ENCODE peak calls at places on chromosomes 13 and 19, in nine cellular contexts. H is neural crest cell; G is heart left ventricle; B is cardiac muscle cell; U is nephron progenitor cell; L is CD4-positive, alpha-beta T cell; S is upper lobe of left lung; V is H1; C is astrocyte of the spinal cord. D is an unnamed sample.

GRCh38 chr13:33032037-33032625 is 15.9 kb downstream of the KL start:
- DNase-seq in H (no peak), G (no peak), B (peak), U (no peak), L (no peak), S (no peak), V (no peak), C (no peak), D (no peak)

GRCh38 chr13:78102121-78102677 is 183.6 kb upstream of the EDNRB start:
- DNase-seq in H (no peak), G (no peak), B (peak), U (no peak), L (no peak), S (no peak), V (no peak), C (peak), D (peak)

GRCh38 chr13:90049989-90050671 is 1297.4 kb upstream of the MIR17HG start:
- DNase-seq in H (no peak), G (no peak), B (no peak), U (no peak), L (no peak), S (no peak), V (no peak), C (no peak), D (no peak)

GRCh38 chr13:80584785-80585184 is 243.9 kb upstream of the SPRY2 start:
- DNase-seq in H (no peak), G (no peak), B (no peak), U (no peak), L (no peak), S (no peak), V (peak), C (no peak), D (no peak)

GRCh38 chr13:41505209-41505835 is 48.0 kb downstream of the RGCC start:
- DNase-seq in H (no peak), G (no peak), B (peak), U (no peak), L (no peak), S (no peak), V (no peak), C (peak), D (peak)

GRCh38 chr13:50711449-50711848 is 132.0 kb downstream of the DLEU7 start:
- DNase-seq in H (no peak), G (no peak), B (no peak), U (no peak), L (no peak), S (no peak), V (no peak), C (no peak), D (no peak)

GRCh38 chr19:51971624-51972023 is 15.0 kb downstream of the ZNF350 start:
- DNase-seq in H (no peak), G (no peak), B (peak), U (peak), L (no peak), S (no peak), V (no peak), C (peak), D (no peak)

GRCh38 chr13:43686557-43686956 is 100.2 kb downstream of the ENOX1 start:
- DNase-seq in H (no peak), G (no peak), B (peak), U (no peak), L (no peak), S (no peak), V (no peak), C (peak), D (peak)

GRCh38 chr13:23427342-23428182 is 5.9 kb downstream of the SACS start:
- DNase-seq in H (no peak), G (no peak), B (peak), U (no peak), L (no peak), S (no peak), V (no peak), C (peak), D (peak)

GRCh38 chr13:80084086-80084676 is 256.7 kb downstream of the SPRY2 start:
- DNase-seq in H (no peak), G (no peak), B (peak), U (no peak), L (no peak), S (no peak), V (no peak), C (peak), D (peak)

GRCh38 chr19:4556574-4557185 is 2.8 kb downstream of the SEMA6B start:
- DNase-seq in H (peak), G (peak), B (peak), U (peak), L (no peak), S (peak), V (no peak), C (no peak), D (no peak)

GRCh38 chr13:51663980-51664957 is 80.0 kb downstream of the WDFY2 start:
- DNase-seq in H (no peak), G (no peak), B (peak), U (no peak), L (no peak), S (no peak), V (no peak), C (no peak), D (no peak)

GRCh38 chr19:39307233-39307821 is 11.1 kb downstream of the IFNL1 start:
- DNase-seq in H (no peak), G (no peak), B (peak), U (peak), L (no peak), S (peak), V (no peak), C (no peak), D (no peak)

GRCh38 chr19:51347209-51347928 is 5.4 kb upstream of the VSIG10L start:
- DNase-seq in H (no peak), G (no peak), B (no peak), U (no peak), L (no peak), S (no peak), V (no peak), C (no peak), D (no peak)

GRCh38 chr13:27794921-27795717 is 2.8 kb downstream of the GSX1 start:
- DNase-seq in H (no peak), G (no peak), B (no peak), U (no peak), L (no peak), S (peak), V (no peak), C (no peak), D (no peak)

GRCh38 chr13:98234348-98234747 is 57.3 kb upstream of the RNF113B start:
- DNase-seq in H (no peak), G (no peak), B (no peak), U (no peak), L (no peak), S (no peak), V (no peak), C (no peak), D (no peak)

GRCh38 chr19:48907671-48908070 is 7.6 kb downstream of the NUCB1 start:
- DNase-seq in H (no peak), G (no peak), B (no peak), U (no peak), L (no peak), S (peak), V (no peak), C (no peak), D (no peak)

GRCh38 chr19:1627194-1627593 is 21.9 kb upstream of the UQCR11 start:
- DNase-seq in H (no peak), G (no peak), B (no peak), U (no peak), L (no peak), S (no peak), V (no peak), C (no peak), D (no peak)

GRCh38 chr13:94168784-94169512 is 310.5 kb downstream of the DCT start:
- DNase-seq in H (no peak), G (no peak), B (peak), U (no peak), L (no peak), S (no peak), V (no peak), C (peak), D (no peak)

GRCh38 chr13:114152831-114153371 is 20.5 kb upstream of the RASA3 start:
- DNase-seq in H (peak), G (no peak), B (peak), U (no peak), L (no peak), S (no peak), V (no peak), C (no peak), D (peak)

GRCh38 chr13:52737900-52738299 is 1.7 kb downstream of the CNMD start:
- DNase-seq in H (no peak), G (no peak), B (peak), U (no peak), L (no peak), S (no peak), V (no peak), C (no peak), D (no peak)

GRCh38 chr13:42709276-42709675 is 72.1 kb upstream of the FAM216B start:
- DNase-seq in H (no peak), G (no peak), B (no peak), U (no peak), L (no peak), S (no peak), V (no peak), C (no peak), D (no peak)

GRCh38 chr13:85650613-85651012 is 148.6 kb downstream of the SLITRK6 start:
- DNase-seq in H (no peak), G (no peak), B (no peak), U (no peak), L (no peak), S (no peak), V (no peak), C (no peak), D (no peak)

GRCh38 chr13:49524740-49525501 is 29.2 kb downstream of the PHF11 start:
- DNase-seq in H (no peak), G (no peak), B (no peak), U (no peak), L (no peak), S (no peak), V (no peak), C (no peak), D (no peak)

GRCh38 chr13:39326471-39326870 is 276.5 kb downstream of the LHFPL6 start:
- DNase-seq in H (no peak), G (no peak), B (peak), U (no peak), L (no peak), S (no peak), V (no peak), C (no peak), D (peak)

GRCh38 chr19:5993516-5994406 is 15.8 kb upstream of the RANBP3 start:
- DNase-seq in H (no peak), G (peak), B (peak), U (no peak), L (no peak), S (peak), V (no peak), C (no peak), D (no peak)

GRCh38 chr19:49362926-49363264 is 679 bp upstream of the TEAD2 start:
- DNase-seq in H (no peak), G (no peak), B (peak), U (peak), L (no peak), S (no peak), V (no peak), C (no peak), D (no peak)

GRCh38 chr13:27011661-27012060 is 159.9 kb downstream of the USP12 start:
- DNase-seq in H (no peak), G (no peak), B (no peak), U (no peak), L (no peak), S (no peak), V (no peak), C (no peak), D (no peak)

GRCh38 chr13:71879129-71879535 is 12.1 kb upstream of the DACH1 start:
- DNase-seq in H (no peak), G (no peak), B (peak), U (peak), L (no peak), S (no peak), V (no peak), C (peak), D (no peak)

GRCh38 chr13:113656015-113656588 is 1.9 kb downstream of the ATP4B start:
- DNase-seq in H (no peak), G (no peak), B (no peak), U (no peak), L (no peak), S (peak), V (no peak), C (no peak), D (no peak)

GRCh38 chr13:33276581-33276980 is 9.0 kb downstream of the STARD13 start:
- DNase-seq in H (no peak), G (no peak), B (peak), U (no peak), L (no peak), S (no peak), V (no peak), C (peak), D (no peak)

GRCh38 chr13:72842991-72843390 is 61.1 kb downstream of the PIBF1 start:
- DNase-seq in H (no peak), G (no peak), B (no peak), U (no peak), L (no peak), S (no peak), V (no peak), C (no peak), D (no peak)

GRCh38 chr13:38308736-38309135 is 40.9 kb upstream of the UFM1 start:
- DNase-seq in H (no peak), G (no peak), B (peak), U (no peak), L (no peak), S (no peak), V (no peak), C (peak), D (peak)

GRCh38 chr19:30096596-30097370 is 154.7 kb downstream of the URI1 start:
- DNase-seq in H (no peak), G (peak), B (no peak), U (no peak), L (no peak), S (peak), V (no peak), C (no peak), D (no peak)

GRCh38 chr13:45398862-45399261 is 19.3 kb downstream of the SLC25A30 start:
- DNase-seq in H (no peak), G (no peak), B (no peak), U (no peak), L (peak), S (no peak), V (no peak), C (no peak), D (no peak)

GRCh38 chr13:76019421-76020044 is 383.4 kb downstream of the LMO7 start:
- DNase-seq in H (peak), G (peak), B (no peak), U (peak), L (no peak), S (peak), V (peak), C (peak), D (no peak)

GRCh38 chr13:76020421-76020955 is 384.4 kb downstream of the LMO7 start:
- DNase-seq in H (no peak), G (no peak), B (no peak), U (no peak), L (no peak), S (no peak), V (no peak), C (no peak), D (no peak)

GRCh38 chr13:76017861-76018556 is 381.9 kb downstream of the LMO7 start:
- DNase-seq in H (no peak), G (no peak), B (no peak), U (no peak), L (no peak), S (no peak), V (no peak), C (no peak), D (no peak)

GRCh38 chr13:76014618-76015315 is 378.6 kb downstream of the LMO7 start:
- DNase-seq in H (no peak), G (no peak), B (peak), U (peak), L (no peak), S (no peak), V (no peak), C (peak), D (no peak)

DNA sequence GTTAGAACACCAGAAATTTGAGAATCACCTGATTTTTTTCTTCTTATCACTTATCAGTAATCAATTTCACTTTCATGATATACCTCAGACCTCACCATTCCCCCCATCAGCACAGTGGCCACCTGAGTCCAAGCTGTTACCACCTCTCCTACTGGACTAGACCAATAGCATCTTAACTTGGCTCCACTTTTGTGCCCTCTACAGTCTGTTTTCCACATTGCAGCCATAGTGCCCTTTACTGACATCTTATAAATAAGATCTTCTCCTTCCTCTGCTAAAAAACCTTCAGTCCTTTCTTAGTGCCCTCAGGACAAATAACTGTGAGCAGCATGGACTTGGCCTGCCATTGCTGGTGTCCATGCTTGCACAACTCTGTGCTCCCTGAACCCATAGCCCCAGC is 380.7 kb downstream of the LMO7 start:
- DNase-seq in H (no peak), G (no peak), B (peak), U (peak), L (no peak), S (no peak), V (no peak), C (peak), D (no peak)
- TF ChIP-seq CTCF in H (peak), G (peak), B (peak), U (peak), L (no peak), S (no peak), V (peak), C (peak), D (peak)

GRCh38 chr19:38047641-38048040 is 140.6 kb downstream of the SIPA1L3 start:
- DNase-seq in H (no peak), G (no peak), B (no peak), U (no peak), L (no peak), S (peak), V (no peak), C (no peak), D (no peak)

GRCh38 chr19:38047048-38047435 is 140.0 kb downstream of the SIPA1L3 start:
- DNase-seq in H (no peak), G (no peak), B (no peak), U (no peak), L (no peak), S (no peak), V (no peak), C (no peak), D (no peak)

GRCh38 chr19:38044267-38045111 is 137.5 kb downstream of the SIPA1L3 start:
- DNase-seq in H (no peak), G (no peak), B (no peak), U (no peak), L (no peak), S (no peak), V (no peak), C (peak), D (no peak)

GRCh38 chr19:38045554-38046253 is 138.7 kb downstream of the SIPA1L3 start:
- DNase-seq in H (no peak), G (no peak), B (no peak), U (no peak), L (no peak), S (no peak), V (no peak), C (no peak), D (no peak)

GRCh38 chr19:38046254-38047047 is 139.4 kb downstream of the SIPA1L3 start:
- DNase-seq in H (no peak), G (no peak), B (no peak), U (no peak), L (no peak), S (no peak), V (no peak), C (no peak), D (no peak)
- TF ChIP-seq CTCF in H (no peak), G (no peak), B (no peak), U (no peak), L (no peak), S (no peak), V (no peak), C (no peak), D (no peak)

DNA sequence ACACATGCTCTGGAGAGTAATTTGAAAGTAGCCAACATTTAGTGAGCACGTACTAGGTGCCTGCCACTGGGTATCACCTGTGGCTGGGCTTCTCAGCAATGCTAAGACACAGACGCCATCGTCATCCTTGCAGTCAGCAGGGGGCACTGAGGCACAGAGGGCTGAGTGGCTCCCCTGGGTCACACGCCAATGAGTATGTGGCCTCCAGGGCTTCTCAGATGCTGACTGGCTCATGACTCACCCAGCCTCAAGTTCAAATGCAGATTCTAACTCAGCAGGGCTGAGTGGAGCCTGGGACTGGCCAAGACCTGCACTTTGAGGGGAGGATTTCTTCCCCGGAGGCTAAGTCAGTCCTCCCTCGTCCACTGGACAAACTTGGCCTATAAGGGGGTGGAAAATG is 115.1 kb upstream of the CACNA1A start:
- DNase-seq in H (no peak), G (no peak), B (peak), U (no peak), L (no peak), S (no peak), V (peak), C (peak), D (peak)
- TF ChIP-seq CTCF in H (no peak), G (no peak), B (no peak), U (no peak), L (no peak), S (no peak), V (no peak), C (peak), D (peak)

DNA sequence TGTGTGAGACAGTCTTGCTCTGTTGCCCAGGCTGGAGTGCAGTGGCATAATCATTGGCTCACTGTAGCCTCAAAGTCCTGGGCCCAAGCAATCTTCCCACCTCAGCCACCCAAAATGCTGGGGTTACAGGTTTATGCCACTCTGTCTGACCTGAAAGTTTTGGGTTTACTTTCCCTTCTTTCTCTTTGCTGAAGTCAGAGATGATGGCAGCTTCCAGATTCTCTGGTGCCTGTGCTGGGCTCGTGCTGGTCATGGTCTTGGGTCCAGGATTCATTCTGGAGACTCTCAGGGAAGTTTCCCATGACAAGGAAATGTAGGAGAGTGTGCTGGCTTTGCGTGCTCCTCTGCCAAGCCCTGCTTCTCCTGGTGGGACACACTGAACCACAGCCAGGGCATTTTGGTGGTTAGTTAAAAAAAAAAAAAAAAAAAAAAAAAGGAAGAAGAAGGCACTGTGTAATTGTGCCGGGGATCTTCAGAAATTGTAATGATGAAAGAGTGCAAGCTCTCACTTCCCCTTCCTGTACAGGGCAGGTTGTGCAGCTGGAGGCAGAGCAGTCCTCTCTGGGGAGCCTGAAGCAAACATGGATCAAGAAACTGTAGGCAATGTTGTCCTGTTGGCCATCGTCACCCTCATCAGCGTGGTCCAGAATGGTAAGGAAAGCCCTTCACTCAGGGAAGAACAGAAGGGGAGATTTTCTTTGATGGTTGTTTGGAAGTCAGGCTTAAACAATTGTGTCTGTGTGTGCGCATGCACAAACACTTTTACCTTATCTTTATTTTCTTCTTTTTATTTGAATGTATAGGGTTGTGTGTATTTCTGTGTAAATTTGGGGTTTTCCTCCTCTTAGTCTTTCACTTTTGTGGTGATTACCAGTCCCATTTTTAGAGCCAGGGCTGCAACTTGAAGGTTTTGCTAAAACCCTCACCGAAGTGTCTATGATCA is at the start of gene ALOX5AP:
- DNase-seq in H (no peak), G (no peak), B (no peak), U (no peak), L (peak), S (no peak), V (no peak), C (no peak), D (no peak)
- TF ChIP-seq CTCF in H (no peak), G (no peak), B (no peak), U (no peak), L (no peak), S (no peak), V (no peak), C (no peak), D (no peak)

GRCh38 chr19:16381756-16382401 is 57.3 kb downstream of the KLF2 start:
- DNase-seq in H (no peak), G (peak), B (peak), U (no peak), L (no peak), S (no peak), V (no peak), C (no peak), D (no peak)
- TF ChIP-seq CTCF in H (no peak), G (no peak), B (no peak), U (no peak), L (no peak), S (no peak), V (no peak), C (no peak), D (no peak)

GRCh38 chr13:111531505-111531904 is 211.1 kb downstream of the TEX29 start:
- DNase-seq in H (no peak), G (no peak), B (peak), U (no peak), L (no peak), S (no peak), V (no peak), C (no peak), D (no peak)
- TF ChIP-seq CTCF in H (peak), G (no peak), B (no peak), U (no peak), L (no peak), S (no peak), V (no peak), C (no peak), D (no peak)